ENCODE peak calls at places on chromosomes 4 and X, in four cellular contexts. E, L, H and D are unnamed samples.

GRCh38 chr4:182179105-182179504 is 64.1 kb upstream of the TENM3 start:
- DNase-seq in E (no peak), L (no peak), H (no peak), D (no peak)

GRCh38 chr4:2252530-2252924 is 9.4 kb downstream of the MXD4 start:
- DNase-seq in E (no peak), L (no peak), H (no peak), D (no peak)

GRCh38 chr4:108592674-108592986 is 27.7 kb upstream of the RPL34 start:
- DNase-seq in E (no peak), L (no peak), H (peak; percentile 72), D (no peak)

GRCh38 chr4:100838286-100838685 is 320.5 kb upstream of the EMCN start:
- DNase-seq in E (no peak), L (no peak), H (no peak), D (no peak)

GRCh38 chr4:174222266-174222872 is 61.1 kb downstream of the FBXO8 start:
- DNase-seq in E (no peak), L (peak; percentile 37), H (peak; percentile 16), D (no peak)

GRCh38 chr4:60805500-60806313 is 394.4 kb upstream of the ADGRL3 start:
- DNase-seq in E (no peak), L (peak; percentile 1), H (peak; percentile 32), D (no peak)

GRCh38 chr4:107392951-107393350 is 327.1 kb downstream of the PAPSS1 start:
- DNase-seq in E (no peak), L (no peak), H (no peak), D (no peak)

GRCh38 chrX:10620121-10620699 is at the start of gene MID1:
- DNase-seq in E (no peak), L (peak; percentile 5), H (no peak), D (peak; percentile 74)

GRCh38 chrX:48466696-48467095 is 3.4 kb downstream of the SLC38A5 start:
- DNase-seq in E (no peak), L (peak; percentile 43), H (no peak), D (peak; percentile 58)

GRCh38 chr4:10093801-10094552 is 22.6 kb downstream of the WDR1 start:
- DNase-seq in E (no peak), L (no peak), H (no peak), D (no peak)

GRCh38 chr4:124505211-124505610 is 207.3 kb downstream of the ANKRD50 start:
- DNase-seq in E (no peak), L (no peak), H (no peak), D (no peak)

GRCh38 chrX:47489507-47490275 is 6.7 kb upstream of the ZNF41 start:
- DNase-seq in E (no peak), L (no peak), H (no peak), D (no peak)

GRCh38 chrX:49037883-49038475 is 5.2 kb downstream of the TFE3 start:
- DNase-seq in E (no peak), L (no peak), H (no peak), D (no peak)

GRCh38 chrX:147912093-147912801 is 528 bp downstream of the FMR1 start:
- DNase-seq in E (no peak), L (peak; percentile 33), H (no peak), D (peak; percentile 25)

GRCh38 chr4:90951037-90951436 is 823.8 kb downstream of the CCSER1 start:
- DNase-seq in E (no peak), L (no peak), H (peak; percentile 36), D (no peak)

DNA sequence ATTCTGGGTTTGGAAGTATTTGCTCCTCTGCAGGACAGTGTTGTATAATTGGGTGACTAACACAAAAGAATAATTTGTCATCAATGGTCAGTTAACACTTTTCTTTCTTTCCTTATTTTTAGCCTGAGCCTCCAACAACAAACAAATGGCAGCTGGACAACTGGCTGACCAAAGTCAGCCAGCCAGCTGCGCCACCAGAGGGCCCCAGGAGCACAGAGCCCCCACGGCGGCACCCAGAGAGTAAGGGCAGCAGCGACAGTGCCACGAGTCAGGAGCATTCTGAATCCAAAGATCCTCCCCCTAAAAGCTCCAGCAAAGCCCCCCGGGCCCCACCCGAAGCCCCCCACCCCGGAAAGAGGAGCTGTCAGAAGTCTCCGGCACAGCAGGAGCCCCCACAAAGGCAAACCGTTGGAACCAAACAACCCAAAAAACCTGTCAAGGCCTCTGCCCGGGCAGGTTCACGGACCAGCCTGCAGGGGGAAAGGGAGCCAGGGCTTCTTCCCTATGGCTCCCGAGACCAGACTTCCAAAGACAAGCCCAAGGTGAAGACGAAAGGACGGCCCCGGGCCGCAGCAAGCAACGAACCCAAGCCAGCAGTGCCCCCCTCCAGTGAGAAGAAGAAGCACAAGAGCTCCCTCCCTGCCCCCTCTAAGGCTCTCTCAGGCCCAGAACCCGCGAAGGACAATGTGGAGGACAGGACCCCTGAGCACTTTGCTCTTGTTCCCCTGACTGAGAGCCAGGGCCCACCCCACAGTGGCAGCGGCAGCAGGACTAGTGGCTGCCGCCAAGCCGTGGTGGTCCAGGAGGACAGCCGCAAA is 106.0 kb downstream of the KLHL8 start:
- DNase-seq in E (no peak), L (no peak), H (no peak), D (peak; percentile 67)
- TF ChIP-seq CBFB in E (no peak), L (no peak), H (no peak), D (no peak)

GRCh38 chrX:96791559-96791958 is 92.1 kb upstream of the RPA4 start:
- DNase-seq in E (no peak), L (no peak), H (no peak), D (no peak)
- TF ChIP-seq ATF2 in E (no peak), L (no peak), H (no peak), D (no peak)

GRCh38 chr4:26238426-26238781 is 82.4 kb upstream of the RBPJ start:
- DNase-seq in E (no peak), L (no peak), H (peak; percentile 55), D (no peak)

GRCh38 chr4:26238782-26239647 is 81.8 kb upstream of the RBPJ start:
- DNase-seq in E (no peak), L (no peak), H (peak; percentile 8), D (no peak)

GRCh38 chr4:26237916-26238315 is 82.9 kb upstream of the RBPJ start:
- DNase-seq in E (no peak), L (no peak), H (no peak), D (no peak)

GRCh38 chr4:26233350-26233749 is 87.5 kb upstream of the RBPJ start:
- DNase-seq in E (no peak), L (no peak), H (no peak), D (no peak)

DNA sequence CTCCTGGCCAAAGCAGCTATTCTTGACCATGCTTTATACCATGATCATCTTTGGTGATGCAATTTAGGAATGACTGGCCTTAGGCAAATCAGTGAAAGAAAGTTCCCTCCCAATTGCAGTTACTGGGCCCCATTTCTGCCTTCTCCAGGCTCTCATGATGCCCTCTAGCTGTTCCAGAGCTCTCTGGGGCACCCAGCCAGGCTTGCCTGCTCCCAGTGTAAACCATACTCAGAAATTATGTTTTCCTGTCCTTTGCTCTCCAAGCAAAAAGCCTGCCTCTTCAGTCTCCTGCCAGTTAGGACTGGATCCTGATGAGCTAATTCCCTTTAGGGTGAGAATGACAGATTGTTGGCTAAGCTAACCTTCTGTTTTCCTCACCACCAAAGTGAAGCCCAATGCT is 85.3 kb upstream of the RBPJ start:
- DNase-seq in E (no peak), L (no peak), H (no peak), D (no peak)
- TF ChIP-seq CBFB in E (no peak), L (no peak), H (no peak), D (no peak)

GRCh38 chr4:123352240-123352945 is 44.2 kb upstream of the SPRY1 start:
- DNase-seq in E (no peak), L (no peak), H (no peak), D (no peak)
- TF ChIP-seq ATF2 in E (no peak), L (no peak), H (no peak), D (no peak)

DNA sequence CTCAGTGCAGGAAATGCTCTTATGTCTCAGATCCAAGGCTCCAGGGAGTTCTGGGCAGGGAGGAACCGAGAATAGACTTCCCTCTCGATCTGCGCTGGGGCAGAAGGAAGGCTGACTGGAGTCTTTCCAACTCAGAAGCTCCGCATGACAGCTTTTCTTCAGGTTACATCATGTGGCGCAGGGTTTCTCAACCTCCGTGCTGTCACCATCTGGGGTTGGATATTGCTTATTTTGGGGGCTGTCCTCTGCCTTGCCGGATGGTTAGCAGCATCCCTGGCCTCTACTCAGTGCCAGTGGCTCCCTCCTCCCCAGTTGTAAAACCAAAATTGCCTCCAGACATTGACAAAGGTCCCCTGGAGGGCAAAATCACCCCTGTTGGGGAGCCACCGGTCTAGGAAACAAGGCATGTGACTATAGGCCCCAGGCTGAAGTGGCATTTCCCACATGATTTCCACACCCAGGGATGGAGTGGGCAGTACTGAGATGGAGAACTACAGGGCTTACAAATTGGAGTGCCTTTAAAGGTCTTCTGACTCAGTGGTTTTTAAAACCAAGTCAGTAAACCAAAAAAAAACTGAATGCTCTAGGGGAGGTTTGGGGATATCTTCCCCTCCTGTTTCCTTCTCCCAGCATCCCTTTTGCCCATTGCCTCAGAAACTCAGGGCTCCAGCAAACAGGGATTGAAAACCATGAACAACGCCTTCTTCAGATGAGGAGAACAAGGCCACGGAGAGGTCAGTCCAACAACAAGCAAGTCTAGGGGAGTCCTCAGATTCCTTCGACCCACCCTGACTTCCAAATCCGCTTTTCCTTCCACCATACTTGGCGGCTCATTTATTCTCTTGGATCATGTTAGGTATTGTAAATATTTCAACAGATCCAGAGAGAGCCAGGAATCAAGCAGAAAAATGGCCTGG is 21.6 kb downstream of the REELD1 start:
- DNase-seq in E (no peak), L (no peak), H (no peak), D (no peak)
- TF ChIP-seq CBFB in E (no peak), L (no peak), H (no peak), D (no peak)

GRCh38 chr4:79081973-79082372 is 142.7 kb upstream of the PAQR3 start:
- DNase-seq in E (no peak), L (no peak), H (no peak), D (no peak)
- TF ChIP-seq ATF2 in E (no peak), L (no peak), H (no peak), D (no peak)

GRCh38 chr4:102390438-102390837 is 45.2 kb upstream of the SLC39A8 start:
- DNase-seq in E (peak; percentile 57), L (no peak), H (no peak), D (no peak)
- TF ChIP-seq CBFB in E (no peak), L (no peak), H (no peak), D (no peak)

GRCh38 chrX:1673337-1673736 is 58.5 kb downstream of the ASMT start:
- DNase-seq in E (no peak), L (peak; percentile 19), H (peak; percentile 27), D (peak; percentile 67)
- TF ChIP-seq ATF2 in E (no peak), L (no peak), H (no peak), D (no peak)